ENCODE peak calls at places on chromosomes 16 and 17, in five cellular contexts. N is NCI-H1417; X is BE2C; R is left kidney; A is activated CD4-positive, CD25-positive, alpha-beta regulatory T cell treated with anti-CD3 and anti-CD28 coated beads, Interleukin-2, amount 50 U/mL, for 16 hours. P is an unnamed sample.

GRCh38 chr16:83967838-83968482 is at the start of gene NECAB2:
- DNase-seq in N (peak; percentile 50), X (peak; percentile 66), R (peak; percentile 79), A (no peak), P (no peak)

GRCh38 chr16:84794626-84795025 is 25.2 kb upstream of the CRISPLD2 start:
- DNase-seq in N (no peak), X (no peak), R (no peak), A (no peak), P (no peak)

GRCh38 chr16:86037999-86038922 is 139.3 kb downstream of the IRF8 start:
- DNase-seq in N (no peak), X (no peak), R (peak; percentile 60), A (no peak), P (no peak)

GRCh38 chr17:65088621-65089385 is 32.3 kb upstream of the GNA13 start:
- DNase-seq in N (no peak), X (no peak), R (no peak), A (no peak), P (no peak)

GRCh38 chr17:82740906-82741759 is 5.7 kb downstream of the FN3K start:
- DNase-seq in N (no peak), X (no peak), R (peak; percentile 49), A (no peak), P (no peak)

GRCh38 chr17:263271-263670 is 81.8 kb upstream of the DOC2B start:
- DNase-seq in N (no peak), X (no peak), R (no peak), A (no peak), P (no peak)

GRCh38 chr16:66205287-66206167 is 161.0 kb upstream of the CDH5 start:
- DNase-seq in N (no peak), X (no peak), R (no peak), A (no peak), P (no peak)

GRCh38 chr17:79926002-79926307 is 86.7 kb upstream of the CBX4 start:
- DNase-seq in N (no peak), X (no peak), R (no peak), A (no peak), P (no peak)

GRCh38 chr16:81600275-81600674 is 155.7 kb downstream of the CMIP start:
- DNase-seq in N (no peak), X (peak; percentile 55), R (peak; percentile 57), A (no peak), P (no peak)

GRCh38 chr17:80758793-80759673 is 214.4 kb downstream of the RPTOR start:
- DNase-seq in N (no peak), X (no peak), R (no peak), A (no peak), P (no peak)

GRCh38 chr17:75240394-75241142 is 20.8 kb downstream of the GGA3 start:
- DNase-seq in N (no peak), X (peak; percentile 74), R (peak; percentile 65), A (no peak), P (no peak)